ENCODE peak calls at places on chromosomes 1 and 21, in five cellular contexts. O is Peyer's patch, M is GM12864, A is heart left ventricle, N is brain microvascular endothelial cell. S is an unnamed sample.

GRCh38 chr1:201022178-201022823 is 1.2 kb downstream of the KIF21B start:
- DNase-seq in O (no peak), M (no peak), N (no peak), A (no peak), S (no peak)

GRCh38 chr1:160260436-160261382 is 1.6 kb downstream of the DCAF8 start:
- DNase-seq in O (no peak), M (no peak), N (peak), A (no peak), S (peak)

GRCh38 chr1:219296430-219296850 is 122.8 kb downstream of the LYPLAL1 start:
- DNase-seq in N (no peak), A (no peak), O (no peak), M (no peak), S (no peak)

GRCh38 chr1:175725684-175726083 is 17.7 kb downstream of the TNR start:
- DNase-seq in M (no peak), N (peak), A (no peak), O (no peak), S (no peak)

GRCh38 chr21:42059721-42060120 is 11.4 kb upstream of the UMODL1 start:
- DNase-seq in M (no peak), O (peak), N (no peak), A (no peak), S (no peak)

GRCh38 chr1:183804382-183804781 is 538 bp upstream of the RGL1 start:
- DNase-seq in A (no peak), O (no peak), N (no peak), M (no peak), S (no peak)

GRCh38 chr1:182235952-182236650 is 155.5 kb downstream of the GLUL start:
- DNase-seq in N (peak), O (peak), M (no peak), A (peak), S (no peak)

GRCh38 chr1:50415235-50416149 is 7.8 kb downstream of the DMRTA2 start:
- DNase-seq in M (no peak), A (no peak), O (no peak), N (no peak), S (no peak)

GRCh38 chr1:8139941-8140340 is 113.8 kb upstream of the ERRFI1 start:
- DNase-seq in N (no peak), O (no peak), A (no peak), M (no peak), S (no peak)

GRCh38 chr1:23169727-23170335 is 1.2 kb upstream of the LUZP1 start:
- DNase-seq in O (no peak), A (peak), N (peak), M (no peak), S (peak)

GRCh38 chr1:204791453-204792366 is 79.0 kb upstream of the NFASC start:
- DNase-seq in A (peak), N (peak), O (peak), M (peak), S (peak)

GRCh38 chr21:39444406-39445145 is 1.0 kb downstream of the LCA5L start:
- DNase-seq in O (no peak), M (no peak), N (peak), A (no peak), S (peak)

GRCh38 chr1:63698001-63698838 is 75.6 kb upstream of the ROR1 start:
- DNase-seq in A (peak), M (no peak), N (peak), O (no peak), S (no peak)

GRCh38 chr21:26177741-26178452 is 7.3 kb upstream of the APP start:
- DNase-seq in M (no peak), O (no peak), A (no peak), N (no peak), S (no peak)

GRCh38 chr1:155196103-155196892 is 11.4 kb downstream of the THBS3 start:
- DNase-seq in M (no peak), A (no peak), N (no peak), O (no peak), S (no peak)

GRCh38 chr1:48627467-48627866 is 149.2 kb downstream of the BEND5 start:
- DNase-seq in M (no peak), N (no peak), A (no peak), O (no peak), S (no peak)

GRCh38 chr1:66539491-66539890 is 5.5 kb downstream of the SGIP1 start:
- DNase-seq in O (no peak), N (no peak), M (no peak), A (no peak), S (peak)

GRCh38 chr1:47918257-47918867 is 78.8 kb downstream of the TRABD2B start:
- DNase-seq in O (peak), M (no peak), N (no peak), A (no peak), S (no peak)

GRCh38 chr1:57858740-57859139 is 434.9 kb upstream of the DAB1 start:
- DNase-seq in A (no peak), M (no peak), N (no peak), O (no peak), S (no peak)

GRCh38 chr1:213452504-213452903 is 401.5 kb downstream of the RPS6KC1 start:
- DNase-seq in O (no peak), A (no peak), M (no peak), N (no peak), S (no peak)

GRCh38 chr1:14140800-14141526 is 441.0 kb downstream of the PRDM2 start:
- DNase-seq in A (peak), M (no peak), O (no peak), N (no peak), S (peak)

GRCh38 chr1:27058976-27059688 is 46.5 kb upstream of the TENT5B start:
- DNase-seq in O (no peak), A (no peak), M (no peak), N (no peak), S (no peak)

GRCh38 chr1:184836934-184837698 is 82.5 kb upstream of the EDEM3 start:
- DNase-seq in M (no peak), A (no peak), N (no peak), O (no peak), S (no peak)

GRCh38 chr1:42463906-42464305 is 820 bp downstream of the CCDC30 start:
- DNase-seq in M (no peak), A (no peak), N (no peak), O (no peak), S (no peak)

GRCh38 chr1:112579801-112580510 is 39.0 kb downstream of the ST7L start:
- DNase-seq in O (no peak), A (no peak), M (no peak), N (no peak), S (no peak)

GRCh38 chr21:34887729-34888568 is 161.2 kb downstream of the RUNX1 start:
- DNase-seq in A (peak), M (peak), N (peak), O (peak), S (peak)

GRCh38 chr21:46124926-46125845 is 27.3 kb downstream of the COL6A2 start:
- DNase-seq in M (no peak), N (no peak), A (peak), O (peak), S (no peak)

GRCh38 chr1:238568707-238569106 is 678.0 kb upstream of the ZP4 start:
- DNase-seq in O (no peak), M (no peak), A (no peak), N (no peak), S (no peak)

GRCh38 chr1:246709845-246710244 is 14.4 kb upstream of the SCCPDH start:
- DNase-seq in O (no peak), A (no peak), N (no peak), M (no peak), S (no peak)

GRCh38 chr1:92043621-92044020 is 13.8 kb downstream of the EPHX4 start:
- DNase-seq in N (no peak), O (no peak), M (no peak), A (no peak), S (peak)

GRCh38 chr1:177181631-177182291 is 11.0 kb downstream of the BRINP2 start:
- DNase-seq in O (peak), M (no peak), A (peak), N (peak), S (peak)

GRCh38 chr1:156749429-156750118 is 1.9 kb downstream of the HDGF start:
- DNase-seq in M (no peak), A (no peak), N (no peak), O (peak), S (no peak)